ENCODE peak calls at places on chromosomes 7 and 10, in nine cellular contexts. T, K, L, I, C, H, Z, P and V are unnamed samples.

GRCh38 chr10:93039721-93040120 is 20.9 kb upstream of the CYP26C1 start:
- DNase-seq in P (no peak), Z (no peak), T (no peak), H (peak; percentile 82), L (no peak), K (no peak), C (peak; percentile 70), I (peak; percentile 29), V (no peak)

GRCh38 chr7:96996111-96996936 is 9.0 kb upstream of the DLX6 start:
- DNase-seq in L (no peak), H (peak; percentile 78), K (no peak), Z (no peak), I (no peak), C (no peak), T (no peak), P (no peak), V (no peak)

GRCh38 chr7:41085244-41085643 is 617.6 kb downstream of the INHBA start:
- DNase-seq in H (no peak), P (peak; percentile 47), C (peak; percentile 65), I (peak; percentile 57), K (no peak), L (no peak), T (no peak), Z (no peak), V (no peak)

GRCh38 chr10:93818086-93818485 is 60.4 kb downstream of the LGI1 start:
- DNase-seq in L (no peak), K (no peak), C (no peak), I (no peak), P (no peak), Z (no peak), T (no peak), H (no peak), V (no peak)

GRCh38 chr7:139431010-139431409 is 52.5 kb downstream of the KLRG2 start:
- DNase-seq in I (peak; percentile 89), H (no peak), C (no peak), L (no peak), T (no peak), Z (no peak), K (no peak), P (no peak), V (no peak)

GRCh38 chr7:93592588-93593266 is 18.2 kb upstream of the CALCR start:
- DNase-seq in C (no peak), P (no peak), L (no peak), T (no peak), H (no peak), Z (no peak), K (no peak), I (no peak), V (no peak)

GRCh38 chr7:26664735-26665420 is 199.5 kb downstream of the SKAP2 start:
- DNase-seq in C (peak; percentile 50), K (no peak), I (peak; percentile 44), H (no peak), T (no peak), Z (no peak), L (no peak), P (no peak), V (no peak)

GRCh38 chr10:12847361-12847975 is 154.0 kb downstream of the CCDC3 start:
- DNase-seq in I (no peak), T (no peak), P (no peak), Z (no peak), K (no peak), H (peak; percentile 90), C (no peak), L (no peak), V (no peak)

GRCh38 chr10:5620966-5621365 is 45.4 kb downstream of the ASB13 start:
- DNase-seq in T (no peak), K (no peak), L (no peak), C (no peak), I (no peak), Z (no peak), P (no peak), H (no peak), V (no peak)